ENCODE peak calls at places on chromosomes 2 and 18, in seven cellular contexts. M, G, X, A, F, Y and C are unnamed samples.

GRCh38 chr2:174802459-174802858 is 38.2 kb upstream of the CHRNA1 start:
- DNase-seq in M (no peak), G (no peak), X (no peak), A (no peak), F (no peak), Y (no peak), C (no peak)

GRCh38 chr2:202034249-202035088 is 814 bp downstream of the FZD7 start:
- DNase-seq in M (no peak), G (peak), X (peak), A (peak), F (no peak), Y (peak), C (peak)

GRCh38 chr2:46389417-46389916 is 89.9 kb upstream of the TMEM247 start:
- DNase-seq in M (no peak), G (no peak), X (no peak), A (no peak), F (no peak), Y (no peak), C (no peak)

GRCh38 chr18:77013777-77014525 is 118.6 kb downstream of the MBP start:
- DNase-seq in M (no peak), G (no peak), X (no peak), A (no peak), F (peak), Y (no peak), C (no peak)

GRCh38 chr2:28430377-28430765 is 37.7 kb downstream of the FOSL2 start:
- DNase-seq in M (no peak), G (no peak), X (no peak), A (no peak), F (no peak), Y (no peak), C (no peak)

GRCh38 chr2:135637456-135638087 is 104.1 kb upstream of the UBXN4 start:
- DNase-seq in M (no peak), G (peak), X (no peak), A (no peak), F (no peak), Y (peak), C (no peak)

GRCh38 chr18:75231053-75231406 is 20.4 kb downstream of the TSHZ1 start:
- DNase-seq in M (no peak), G (peak), X (no peak), A (no peak), F (no peak), Y (no peak), C (no peak)

GRCh38 chr2:43539991-43540860 is 55.6 kb downstream of the THADA start:
- DNase-seq in M (no peak), G (no peak), X (no peak), A (no peak), F (peak), Y (no peak), C (no peak)

GRCh38 chr18:21703241-21703820 is 1.2 kb downstream of the ABHD3 start:
- DNase-seq in M (no peak), G (peak), X (peak), A (no peak), F (no peak), Y (peak), C (peak)

GRCh38 chr2:214052235-214052634 is 358.6 kb upstream of the VWC2L start:
- DNase-seq in M (no peak), G (peak), X (no peak), A (no peak), F (no peak), Y (no peak), C (no peak)

GRCh38 chr2:42931818-42932195 is 139.4 kb upstream of the HAAO start:
- DNase-seq in M (no peak), G (no peak), X (no peak), A (no peak), F (no peak), Y (no peak), C (no peak)

GRCh38 chr18:6271585-6271984 is 143.1 kb downstream of the L3MBTL4 start:
- DNase-seq in M (no peak), G (no peak), X (no peak), A (no peak), F (no peak), Y (no peak), C (no peak)

GRCh38 chr2:64143154-64144056 is 815 bp downstream of the PELI1 start:
- DNase-seq in M (no peak), G (peak), X (no peak), A (no peak), F (no peak), Y (peak), C (no peak)

GRCh38 chr2:42067521-42067920 is 19.7 kb downstream of the PKDCC start:
- DNase-seq in M (no peak), G (no peak), X (no peak), A (no peak), F (no peak), Y (no peak), C (no peak)

GRCh38 chr2:35220471-35220870 is 1135.1 kb upstream of the CRIM1 start:
- DNase-seq in M (no peak), G (no peak), X (no peak), A (no peak), F (no peak), Y (no peak), C (no peak)

GRCh38 chr2:228675715-228676114 is 494.2 kb upstream of the SPHKAP start:
- DNase-seq in M (no peak), G (no peak), X (no peak), A (no peak), F (no peak), Y (no peak), C (no peak)

GRCh38 chr2:136325844-136326291 is 207.9 kb upstream of the CXCR4 start:
- DNase-seq in M (no peak), G (no peak), X (no peak), A (no peak), F (no peak), Y (no peak), C (no peak)

GRCh38 chr2:216936954-216937357 is 77.1 kb upstream of the TNP1 start:
- DNase-seq in M (no peak), G (peak), X (no peak), A (no peak), F (no peak), Y (no peak), C (no peak)

GRCh38 chr2:36587091-36587490 is 10.9 kb downstream of the FEZ2 start:
- DNase-seq in M (no peak), G (no peak), X (no peak), A (no peak), F (no peak), Y (no peak), C (no peak)

GRCh38 chr2:173773076-173773475 is 192.1 kb downstream of the SP3 start:
- DNase-seq in M (no peak), G (no peak), X (no peak), A (no peak), F (no peak), Y (no peak), C (no peak)

GRCh38 chr18:36349552-36349951 is 52.0 kb downstream of the FHOD3 start:
- DNase-seq in M (no peak), G (no peak), X (no peak), A (no peak), F (no peak), Y (no peak), C (no peak)

GRCh38 chr18:48324651-48325050 is 84.5 kb downstream of the ZBTB7C start:
- DNase-seq in M (no peak), G (peak), X (no peak), A (no peak), F (peak), Y (no peak), C (no peak)

GRCh38 chr18:75923169-75923568 is 495.7 kb upstream of the SMIM21 start:
- DNase-seq in M (no peak), G (no peak), X (no peak), A (no peak), F (peak), Y (no peak), C (no peak)

GRCh38 chr2:105287692-105288091 is 41.8 kb downstream of the TGFBRAP1 start:
- DNase-seq in M (no peak), G (peak), X (peak), A (no peak), F (no peak), Y (peak), C (peak)

GRCh38 chr18:10928971-10929373 is 220.4 kb downstream of the PIEZO2 start:
- DNase-seq in M (no peak), G (peak), X (no peak), A (no peak), F (no peak), Y (peak), C (no peak)

GRCh38 chr2:70939001-70939846 is 3.5 kb downstream of the ATP6V1B1 start:
- DNase-seq in M (no peak), G (peak), X (no peak), A (no peak), F (no peak), Y (no peak), C (no peak)

GRCh38 chr18:61926532-61926931 is 33.7 kb upstream of the RNF152 start:
- DNase-seq in M (no peak), G (no peak), X (no peak), A (no peak), F (no peak), Y (peak), C (no peak)

GRCh38 chr2:121608367-121608766 is 40.9 kb downstream of the CLASP1 start:
- DNase-seq in M (no peak), G (no peak), X (no peak), A (no peak), F (no peak), Y (no peak), C (no peak)

GRCh38 chr2:216151313-216152030 is 42.3 kb downstream of the XRCC5 start:
- DNase-seq in M (no peak), G (no peak), X (no peak), A (no peak), F (no peak), Y (no peak), C (no peak)

GRCh38 chr2:143284087-143284675 is 155.0 kb downstream of the ARHGAP15 start:
- DNase-seq in M (no peak), G (peak), X (no peak), A (no peak), F (no peak), Y (peak), C (peak)

GRCh38 chr2:219495531-219496122 is 3.1 kb upstream of the GMPPA start:
- DNase-seq in M (no peak), G (peak), X (peak), A (peak), F (no peak), Y (peak), C (peak)

GRCh38 chr2:190451561-190452176 is 43.5 kb downstream of the MFSD6 start:
- DNase-seq in M (no peak), G (no peak), X (no peak), A (no peak), F (no peak), Y (no peak), C (no peak)

GRCh38 chr2:84495539-84496146 is 20.7 kb upstream of the DNAH6 start:
- DNase-seq in M (no peak), G (peak), X (peak), A (peak), F (no peak), Y (peak), C (peak)

GRCh38 chr2:144349674-144350073 is 170.2 kb downstream of the ZEB2 start:
- DNase-seq in M (no peak), G (no peak), X (no peak), A (peak), F (no peak), Y (no peak), C (no peak)